ENCODE peak calls at places on chromosomes 13 and 19, in nine cellular contexts. J, V, W, M, N, R, X, F and D are unnamed samples. For H3K9me3, the result is how much of the 10 kb centered on the place peaks cover.

GRCh38 chr19:4521170-4521887 is 3.0 kb upstream of the PLIN4 start:
- DNase-seq in J (no peak), V (no peak), W (no peak), M (no peak), N (no peak), R (no peak), X (no peak), F (no peak), D (no peak)

GRCh38 chr19:19591133-19591825 is 27.2 kb downstream of the PBX4 start:
- DNase-seq in J (no peak), V (peak), W (peak), M (peak), N (no peak), R (peak), X (peak), F (peak), D (peak)

GRCh38 chr19:7191946-7192691 is 102.1 kb downstream of the INSR start:
- DNase-seq in J (no peak), V (peak), W (no peak), M (no peak), N (no peak), R (no peak), X (no peak), F (peak), D (no peak)

GRCh38 chr13:20848944-20849343 is 53.6 kb downstream of the XPO4 start:
- DNase-seq in J (no peak), V (no peak), W (no peak), M (no peak), N (no peak), R (no peak), X (no peak), F (no peak), D (no peak)

GRCh38 chr19:49064029-49064629 is 489 bp downstream of the NTF4 start:
- DNase-seq in J (no peak), V (no peak), W (no peak), M (peak), N (no peak), R (no peak), X (no peak), F (no peak), D (no peak)

GRCh38 chr19:34841780-34842179 is 68.8 kb upstream of the ZNF599 start:
- DNase-seq in J (no peak), V (no peak), W (no peak), M (peak), N (no peak), R (no peak), X (no peak), F (no peak), D (no peak)

GRCh38 chr19:29942404-29943261 is 594 bp downstream of the URI1 start:
- DNase-seq in J (peak), V (peak), W (peak), M (peak), N (peak), R (peak), X (no peak), F (peak), D (peak)

GRCh38 chr19:18742838-18743237 is 48.3 kb downstream of the COMP start:
- DNase-seq in J (no peak), V (no peak), W (no peak), M (peak), N (no peak), R (peak), X (no peak), F (no peak), D (no peak)

GRCh38 chr13:37173214-37173613 is 67.8 kb upstream of the CSNK1A1L start:
- DNase-seq in J (no peak), V (no peak), W (no peak), M (peak), N (no peak), R (no peak), X (no peak), F (no peak), D (no peak)

GRCh38 chr19:1690570-1691307 is 38.3 kb upstream of the TCF3 start:
- DNase-seq in J (peak), V (peak), W (no peak), M (peak), N (no peak), R (peak), X (no peak), F (peak), D (no peak)

GRCh38 chr13:91187522-91187921 is 160.0 kb upstream of the MIR17HG start:
- DNase-seq in J (no peak), V (no peak), W (no peak), M (no peak), N (no peak), R (no peak), X (no peak), F (no peak), D (no peak)

GRCh38 chr13:37476874-37477273 is 121.7 kb downstream of the POSTN start:
- DNase-seq in J (no peak), V (no peak), W (no peak), M (peak), N (peak), R (no peak), X (no peak), F (no peak), D (no peak)

GRCh38 chr13:50400930-50401553 is 385.8 kb downstream of the KCNRG start:
- DNase-seq in J (no peak), V (no peak), W (no peak), M (no peak), N (no peak), R (no peak), X (no peak), F (peak), D (no peak)

GRCh38 chr19:8915997-8916396 is 83.8 kb downstream of the MBD3L1 start:
- DNase-seq in J (no peak), V (no peak), W (no peak), M (no peak), N (no peak), R (no peak), X (no peak), F (no peak), D (no peak)
- H3K9me3 ChIP-seq in J (under half), V (under half), W (under half), M (under half), N (under half), R (under half), X (under half), F (under half), D (under half)

GRCh38 chr13:81929988-81930387 is 1589.1 kb upstream of the SPRY2 start:
- DNase-seq in J (no peak), V (no peak), W (no peak), M (peak), N (no peak), R (no peak), X (no peak), F (no peak), D (no peak)
- TF ChIP-seq CTCF in J (peak), V (no peak), W (no peak), M (peak), N (peak), R (no peak), X (peak), F (peak), D (no peak)

GRCh38 chr19:53237114-53237777 is 17.4 kb downstream of the ZNF677 start:
- DNase-seq in J (no peak), V (no peak), W (no peak), M (no peak), N (no peak), R (no peak), X (no peak), F (no peak), D (no peak)
- H3K9me3 ChIP-seq in J (half or more), V (half or more), W (under half), M (half or more), N (under half), R (half or more), X (half or more), F (under half), D (half or more)

GRCh38 chr19:45130888-45131615 is 29.7 kb downstream of the NKPD1 start:
- DNase-seq in J (no peak), V (no peak), W (no peak), M (no peak), N (no peak), R (no peak), X (no peak), F (peak), D (no peak)
- TF ChIP-seq CTCF in J (no peak), V (no peak), W (no peak), M (no peak), N (peak), R (no peak), X (no peak), F (peak), D (no peak)

GRCh38 chr19:3512562-3512961 is 6.5 kb downstream of the FZR1 start:
- DNase-seq in J (no peak), V (no peak), W (no peak), M (no peak), N (no peak), R (no peak), X (no peak), F (peak), D (no peak)
- H3K9me3 ChIP-seq in J (under half), V (under half), W (under half), M (under half), N (under half), R (under half), X (under half), F (under half), D (under half)

GRCh38 chr19:33134571-33135041 is 2.7 kb downstream of the WDR88 start:
- DNase-seq in J (no peak), V (peak), W (no peak), M (peak), N (no peak), R (peak), X (no peak), F (no peak), D (no peak)
- TF ChIP-seq CTCF in J (no peak), V (no peak), W (no peak), M (peak), N (no peak), R (no peak), X (no peak), F (no peak), D (no peak)

GRCh38 chr19:12260861-12261260 is 33.8 kb downstream of the ZNF44 start:
- DNase-seq in J (no peak), V (no peak), W (no peak), M (no peak), N (no peak), R (no peak), X (no peak), F (no peak), D (no peak)

GRCh38 chr19:12260236-12260635 is 34.4 kb downstream of the ZNF44 start:
- DNase-seq in J (no peak), V (no peak), W (no peak), M (no peak), N (no peak), R (no peak), X (no peak), F (no peak), D (no peak)

DNA sequence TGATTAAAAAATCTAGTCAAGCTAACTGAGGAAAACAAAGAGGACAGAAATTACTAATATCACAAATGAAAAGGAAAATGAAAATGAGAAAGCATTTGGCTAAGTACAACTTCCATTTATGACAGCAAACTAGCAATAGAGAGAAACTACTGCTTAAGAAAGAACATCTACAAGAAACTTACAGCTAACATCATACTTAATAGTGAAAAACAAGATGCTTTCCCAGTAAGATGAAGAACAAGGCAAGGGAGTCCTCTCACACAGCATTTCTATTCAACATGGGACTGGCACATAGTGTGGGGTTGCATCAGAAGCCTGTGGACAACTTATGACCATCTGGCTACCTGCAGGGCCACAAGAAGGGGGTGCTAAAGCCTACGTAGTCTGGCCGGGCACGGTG is 39.3 kb downstream of the ZNF44 start:
- DNase-seq in J (no peak), V (no peak), W (no peak), M (no peak), N (no peak), R (no peak), X (no peak), F (no peak), D (no peak)
- H3K9me3 ChIP-seq in J (under half), V (under half), W (under half), M (under half), N (under half), R (half or more), X (under half), F (under half), D (half or more)